ENCODE peak calls at places on chromosome X, in six cellular contexts. N is HCT116, O is MM.1S, F is PC-3, I is hepatocyte, S is neural progenitor cell. X is an unnamed sample.

GRCh38 chrX:102018208-102018607 is 86.4 kb upstream of the ZMAT1 start:
- DNase-seq in N (no peak), O (no peak), F (no peak), I (no peak), S (no peak), X (no peak)

GRCh38 chrX:28717864-28718263 is 130.6 kb downstream of the IL1RAPL1 start:
- DNase-seq in N (no peak), O (no peak), F (no peak), I (no peak), S (no peak), X (no peak)

GRCh38 chrX:149648932-149649331 is 17.3 kb upstream of the TMEM185A start:
- DNase-seq in N (no peak), O (no peak), F (no peak), I (no peak), S (no peak), X (no peak)

GRCh38 chrX:14029039-14029424 is 660 bp downstream of the GEMIN8 start:
- DNase-seq in N (no peak), O (peak), F (no peak), I (no peak), S (peak), X (peak)

GRCh38 chrX:102712216-102712966 is at the start of gene GPRASP2:
- DNase-seq in N (no peak), O (no peak), F (peak), I (peak), S (peak), X (no peak)

GRCh38 chrX:152024710-152025109 is 50.2 kb upstream of the GABRE start:
- DNase-seq in N (no peak), O (no peak), F (no peak), I (no peak), S (no peak), X (no peak)

GRCh38 chrX:54492340-54492739 is 3.7 kb downstream of the FGD1 start:
- DNase-seq in N (no peak), O (no peak), F (peak), I (no peak), S (no peak), X (no peak)

GRCh38 chrX:1323315-1323714 is 13.3 kb upstream of the IL3RA start:
- DNase-seq in N (peak), O (peak), F (peak), I (peak), S (peak), X (peak)

GRCh38 chrX:17535229-17535628 is 160.2 kb downstream of the NHS start:
- DNase-seq in N (peak), O (peak), F (peak), I (peak), S (peak), X (peak)

GRCh38 chrX:43861750-43862149 is 20.5 kb downstream of the MAOB start:
- DNase-seq in N (peak), O (no peak), F (peak), I (no peak), S (no peak), X (no peak)

GRCh38 chrX:153925739-153926593 is at the start of gene ARHGAP4:
- DNase-seq in N (peak), O (peak), F (no peak), I (no peak), S (peak), X (peak)

GRCh38 chrX:447052-447451 is 60.3 kb upstream of the PPP2R3B start:
- DNase-seq in N (no peak), O (no peak), F (no peak), I (no peak), S (no peak), X (no peak)

GRCh38 chrX:1778817-1779216 is 164.0 kb downstream of the ASMT start:
- DNase-seq in N (peak), O (no peak), F (peak), I (no peak), S (no peak), X (no peak)

GRCh38 chrX:57902633-57903032 is 7.6 kb downstream of the ZXDA start:
- DNase-seq in N (no peak), O (no peak), F (no peak), I (no peak), S (no peak), X (no peak)

GRCh38 chrX:153526801-153527599 is 9.6 kb downstream of the ATP2B3 start:
- DNase-seq in N (no peak), O (no peak), F (no peak), I (no peak), S (no peak), X (no peak)

GRCh38 chrX:105328773-105329172 is 108.3 kb upstream of the TEX13A start:
- DNase-seq in N (no peak), O (no peak), F (peak), I (no peak), S (no peak), X (no peak)

GRCh38 chrX:38124000-38124399 is 96.7 kb downstream of the SRPX start:
- DNase-seq in N (no peak), O (no peak), F (no peak), I (no peak), S (no peak), X (no peak)

GRCh38 chrX:9785944-9786741 is at the start of gene SHROOM2:
- DNase-seq in N (no peak), O (no peak), F (peak), I (peak), S (peak), X (no peak)

GRCh38 chrX:6852869-6853268 is 294.6 kb upstream of the STS start:
- DNase-seq in N (no peak), O (no peak), F (no peak), I (peak), S (no peak), X (peak)

GRCh38 chrX:41730101-41730500 is 6.1 kb downstream of the GPR82 start:
- DNase-seq in N (no peak), O (no peak), F (no peak), I (no peak), S (no peak), X (no peak)

GRCh38 chrX:80334583-80334982 is 85.7 kb upstream of the TENT5D start:
- DNase-seq in N (no peak), O (no peak), F (no peak), I (no peak), S (peak), X (no peak)

GRCh38 chrX:2325076-2325784 is 175.5 kb downstream of the DHRSX start:
- DNase-seq in N (no peak), O (no peak), F (no peak), I (no peak), S (no peak), X (no peak)

DNA sequence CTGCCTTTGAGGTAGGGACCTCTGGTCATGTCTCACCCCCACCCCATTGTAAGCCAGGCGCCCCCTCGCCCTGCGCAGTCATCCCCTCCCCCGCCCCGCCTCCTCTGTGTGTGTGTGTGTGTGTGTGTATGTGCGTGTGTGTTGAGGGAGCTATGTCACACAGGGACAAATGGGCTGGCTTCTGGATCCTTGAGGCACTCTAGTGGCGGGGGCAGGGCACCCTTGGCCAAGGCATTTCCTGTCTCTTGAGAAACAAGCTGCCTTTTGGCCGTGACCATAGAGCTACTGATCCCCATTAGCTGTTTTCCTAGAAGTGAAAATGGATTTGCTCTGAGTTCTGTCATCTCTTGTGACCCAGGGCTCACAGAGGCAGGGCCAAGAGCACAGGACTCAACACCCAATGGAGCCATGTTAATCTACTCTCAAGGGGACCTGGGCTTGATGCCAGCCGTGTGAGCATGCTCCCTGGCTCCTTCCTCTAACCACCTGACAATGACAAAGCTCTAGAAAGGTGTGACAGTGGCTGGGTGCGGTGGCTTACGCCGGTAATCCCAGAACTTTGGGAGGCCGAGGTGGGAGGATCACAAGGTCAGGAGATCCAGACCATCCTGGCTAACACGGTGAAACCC is 162.5 kb upstream of the BCOR start:
- DNase-seq in N (no peak), O (no peak), F (no peak), I (no peak), S (no peak), X (no peak)
- TF ChIP-seq EZH2phosphoT487 in N (no peak), O (no peak), F (no peak), I (no peak), S (no peak), X (no peak)

GRCh38 chrX:11766487-11766886 is 8.4 kb downstream of the MSL3 start:
- DNase-seq in N (no peak), O (no peak), F (no peak), I (no peak), S (no peak), X (no peak)
- TF ChIP-seq CTCF in N (no peak), O (no peak), F (no peak), I (no peak), S (no peak), X (no peak)

GRCh38 chrX:68196939-68197791 is 236.1 kb downstream of the OPHN1 start:
- DNase-seq in N (peak), O (peak), F (peak), I (peak), S (peak), X (peak)
- TF ChIP-seq EZH2phosphoT487 in N (no peak), O (no peak), F (no peak), I (no peak), S (no peak), X (no peak)

GRCh38 chrX:136491832-136492231 is 4.1 kb downstream of the BRS3 start:
- DNase-seq in N (no peak), O (no peak), F (no peak), I (no peak), S (peak), X (peak)
- TF ChIP-seq CTCF in N (no peak), O (no peak), F (no peak), I (no peak), S (peak), X (peak)

DNA sequence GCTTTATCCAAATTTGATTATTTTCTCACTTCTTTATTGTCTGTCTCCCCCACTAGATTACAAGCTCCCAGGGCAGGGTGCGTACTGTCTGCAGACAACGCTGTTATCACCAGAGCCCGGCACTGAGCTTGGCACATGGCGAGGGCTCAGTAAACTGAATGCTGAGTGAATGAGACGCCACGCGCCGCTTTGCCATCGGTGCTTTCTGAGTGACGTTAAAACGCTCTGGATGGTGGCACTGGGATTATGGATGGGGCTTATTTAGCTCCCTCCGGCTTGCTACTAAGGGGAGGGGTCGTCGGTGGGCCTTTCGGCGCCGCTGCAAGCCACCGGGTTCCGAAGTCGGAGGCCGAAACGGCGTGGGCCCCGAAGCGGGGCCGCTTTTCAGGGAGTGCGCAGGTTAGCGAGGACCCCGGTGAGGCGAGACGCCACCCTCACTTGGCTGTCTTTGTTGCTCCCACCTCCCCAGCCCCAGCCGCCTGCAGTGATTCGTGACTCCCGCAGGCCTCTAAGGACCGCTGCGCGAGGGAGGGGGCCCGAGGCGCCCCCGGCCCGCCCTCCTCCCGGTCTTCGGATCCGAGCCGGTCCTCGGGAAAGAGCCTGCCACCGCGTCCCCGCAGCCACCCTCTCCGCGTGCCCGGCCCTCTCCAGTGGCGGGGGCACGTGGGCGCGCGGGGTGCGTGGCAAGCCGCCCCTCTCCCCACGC is 566 bp upstream of the FHL1 start:
- DNase-seq in N (no peak), O (peak), F (peak), I (peak), S (peak), X (no peak)
- TF ChIP-seq EZH2phosphoT487 in N (no peak), O (no peak), F (peak), I (no peak), S (no peak), X (no peak)

DNA sequence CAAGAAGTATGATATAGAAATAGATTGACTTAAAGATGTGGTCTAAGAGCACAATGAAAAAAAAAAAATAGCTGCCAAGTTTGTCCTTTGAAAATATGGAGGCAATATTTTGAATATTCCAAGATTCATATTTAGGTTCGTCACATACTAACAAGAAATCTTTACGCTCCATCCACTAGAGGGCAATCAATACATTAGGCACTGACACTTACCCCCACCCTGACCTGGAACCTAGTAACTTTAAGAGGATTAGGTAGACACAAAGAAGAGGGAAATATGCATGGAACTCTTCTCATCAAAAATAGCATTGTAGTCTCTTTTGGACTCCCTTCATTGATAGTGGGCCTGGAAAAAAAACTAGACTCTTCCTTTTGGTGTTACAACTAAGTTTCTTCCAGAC is 1108.1 kb downstream of the PCDH19 start:
- DNase-seq in N (no peak), O (peak), F (peak), I (peak), S (peak), X (peak)
- TF ChIP-seq CTCF in N (no peak), O (peak), F (peak), I (peak), S (peak), X (peak)

GRCh38 chrX:20461576-20461975 is 194.9 kb upstream of the RPS6KA3 start:
- DNase-seq in N (no peak), O (no peak), F (peak), I (no peak), S (no peak), X (no peak)
- TF ChIP-seq EZH2phosphoT487 in N (no peak), O (no peak), F (no peak), I (no peak), S (no peak), X (no peak)

DNA sequence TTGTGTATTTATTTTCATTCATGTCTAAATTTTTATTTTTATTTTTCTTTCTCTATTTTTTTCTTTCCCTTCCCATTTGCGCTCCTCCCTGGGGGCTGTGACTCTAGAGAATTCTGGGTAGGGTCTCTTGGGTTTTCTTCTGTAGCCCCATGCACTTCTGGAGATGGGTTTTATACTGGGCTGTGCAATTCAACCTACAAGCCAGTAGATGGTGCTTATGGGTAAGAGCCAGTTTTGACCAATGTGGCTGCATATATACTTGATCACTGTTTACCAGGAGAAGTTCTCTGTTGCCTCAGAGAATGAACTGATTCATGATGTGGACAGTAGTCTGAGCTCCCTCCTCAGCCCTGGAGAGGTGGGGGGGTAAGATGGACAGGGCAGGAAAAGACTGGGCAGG is 614.6 kb downstream of the PCDH19 start:
- DNase-seq in N (no peak), O (peak), F (no peak), I (no peak), S (no peak), X (no peak)
- TF ChIP-seq CTCF in N (no peak), O (peak), F (peak), I (no peak), S (peak), X (peak)

GRCh38 chrX:47918274-47918673 is 81.6 kb downstream of the ZNF81 start:
- DNase-seq in N (no peak), O (no peak), F (no peak), I (no peak), S (no peak), X (no peak)

GRCh38 chrX:47915886-47916493 is 79.3 kb downstream of the ZNF81 start:
- DNase-seq in N (no peak), O (no peak), F (no peak), I (no peak), S (no peak), X (no peak)
- TF ChIP-seq EZH2phosphoT487 in N (no peak), O (no peak), F (no peak), I (no peak), S (no peak), X (no peak)

X was measured in OCI-LY7.